ENCODE peak calls at places on chromosomes 12 and 14, in seven cellular contexts. O is HCT116, B is ovary, P is IMR-90, N is endothelial cell of umbilical vein, E is adrenal gland, A is body of pancreas. Z is an unnamed sample.

GRCh38 chr12:46524778-46525177 is 152.2 kb upstream of the SLC38A2 start:
- DNase-seq in O (no peak), B (peak; percentile 93), P (peak; percentile 92), N (peak; percentile 43), E (peak; percentile 49), A (peak; percentile 65), Z (peak; percentile 77)

GRCh38 chr12:85697003-85697402 is 139.2 kb downstream of the RASSF9 start:
- DNase-seq in O (no peak), B (no peak), P (no peak), N (no peak), E (peak; percentile 35), A (no peak), Z (no peak)

GRCh38 chr14:101950100-101950499 is 14.3 kb upstream of the DYNC1H1 start:
- DNase-seq in O (no peak), B (peak; percentile 22), P (no peak), N (no peak), E (no peak), A (no peak), Z (no peak)

GRCh38 chr12:120903818-120904773 is at the start of gene SPPL3:
- DNase-seq in O (peak; percentile 58), B (peak; percentile 95), P (peak; percentile 73), N (peak; percentile 86), E (peak; percentile 94), A (peak; percentile 93), Z (peak; percentile 97)

GRCh38 chr14:50067723-50068495 is 48.5 kb downstream of the VCPKMT start:
- DNase-seq in O (peak; percentile 21), B (no peak), P (peak; percentile 81), N (peak; percentile 38), E (no peak), A (peak; percentile 66), Z (peak; percentile 52)

GRCh38 chr14:35482994-35483515 is 50.9 kb upstream of the INSM2 start:
- DNase-seq in O (no peak), B (no peak), P (no peak), N (peak; percentile 68), E (no peak), A (no peak), Z (no peak)

GRCh38 chr14:51776102-51776894 is 84.1 kb upstream of the GNG2 start:
- DNase-seq in O (peak; percentile 44), B (peak; percentile 57), P (peak; percentile 68), N (peak; percentile 58), E (peak; percentile 64), A (peak; percentile 32), Z (peak; percentile 48)

GRCh38 chr12:104230304-104230703 is 14.7 kb downstream of the TXNRD1 start:
- DNase-seq in O (no peak), B (no peak), P (no peak), N (no peak), E (no peak), A (no peak), Z (no peak)

GRCh38 chr12:124929649-124930419 is 15.4 kb upstream of the UBC start:
- DNase-seq in O (no peak), B (no peak), P (no peak), N (no peak), E (no peak), A (no peak), Z (no peak)

GRCh38 chr12:47296828-47297227 is 217.1 kb upstream of the AMIGO2 start:
- DNase-seq in O (no peak), B (no peak), P (no peak), N (no peak), E (no peak), A (no peak), Z (no peak)

GRCh38 chr12:90058721-90059120 is 350.1 kb upstream of the ATP2B1 start:
- DNase-seq in O (no peak), B (no peak), P (peak; percentile 93), N (peak; percentile 90), E (peak; percentile 19), A (no peak), Z (no peak)

GRCh38 chr14:91835920-91836843 is 31.2 kb downstream of the TC2N start:
- DNase-seq in O (peak; percentile 56), B (peak; percentile 47), P (no peak), N (no peak), E (peak; percentile 66), A (peak; percentile 97), Z (peak; percentile 88)

GRCh38 chr12:105330938-105331804 is 680 bp downstream of the C12orf75 start:
- DNase-seq in O (no peak), B (peak; percentile 34), P (no peak), N (no peak), E (peak; percentile 10), A (peak; percentile 27), Z (peak; percentile 59)

DNA sequence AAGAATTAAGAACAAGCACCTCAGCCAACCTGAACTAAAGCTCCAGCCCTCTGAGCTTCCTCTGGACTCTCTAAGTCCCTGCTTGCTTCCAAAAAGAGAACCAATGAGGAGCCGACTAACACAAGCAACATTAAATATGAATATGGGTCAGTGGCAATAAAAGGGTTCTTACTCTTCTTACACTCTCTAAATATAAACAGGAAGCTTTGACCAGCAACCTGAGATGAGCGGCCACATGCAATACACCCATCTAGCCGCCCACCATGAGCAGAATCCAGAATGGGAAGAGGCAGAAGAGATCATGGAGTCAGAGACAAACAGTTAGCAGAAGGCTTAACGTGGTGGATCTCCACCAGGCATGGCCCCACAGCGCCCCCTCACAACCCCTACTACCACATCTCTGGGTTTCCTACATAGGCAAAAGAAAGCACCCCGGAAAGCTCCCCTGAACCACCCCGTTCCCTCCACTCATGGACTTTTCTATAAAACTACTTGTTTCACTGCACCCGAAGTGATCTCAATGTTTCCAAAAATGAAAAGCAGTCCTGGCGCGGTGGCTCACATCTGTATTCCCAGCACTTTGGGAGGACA is 59.4 kb downstream of the TTC7B start:
- DNase-seq in O (no peak), B (no peak), P (no peak), N (no peak), E (no peak), A (no peak), Z (no peak)
- TF ChIP-seq CTCF in O (no peak), B (no peak), P (no peak), N (no peak), E (no peak), A (no peak), Z (no peak)

GRCh38 chr12:40946612-40947194 is 241.4 kb upstream of the PDZRN4 start:
- DNase-seq in O (peak; percentile 22), B (no peak), P (peak; percentile 42), N (peak; percentile 55), E (no peak), A (no peak), Z (no peak)

GRCh38 chr12:40947812-40948211 is 240.3 kb upstream of the PDZRN4 start:
- DNase-seq in O (no peak), B (no peak), P (no peak), N (no peak), E (no peak), A (no peak), Z (no peak)

GRCh38 chr12:40942326-40942725 is 245.8 kb upstream of the PDZRN4 start:
- DNase-seq in O (no peak), B (no peak), P (peak; percentile 19), N (no peak), E (no peak), A (no peak), Z (no peak)

GRCh38 chr12:40945772-40946171 is 242.3 kb upstream of the PDZRN4 start:
- DNase-seq in O (no peak), B (no peak), P (no peak), N (no peak), E (no peak), A (no peak), Z (no peak)
- TF ChIP-seq POLR2A in O (no peak), B (no peak), P (no peak), N (no peak), E (no peak), A (no peak), Z (no peak)

GRCh38 chr14:72808564-72808963 is 85.3 kb downstream of the DPF3 start:
- DNase-seq in O (no peak), B (no peak), P (no peak), N (no peak), E (no peak), A (no peak), Z (no peak)
- H3K27ac ChIP-seq in O (no peak overlapping the region), B (peak overlapping the region; percentile 1), P (no peak overlapping the region), N (no peak overlapping the region), E (no peak overlapping the region), A (no peak overlapping the region), Z (no peak overlapping the region)

DNA sequence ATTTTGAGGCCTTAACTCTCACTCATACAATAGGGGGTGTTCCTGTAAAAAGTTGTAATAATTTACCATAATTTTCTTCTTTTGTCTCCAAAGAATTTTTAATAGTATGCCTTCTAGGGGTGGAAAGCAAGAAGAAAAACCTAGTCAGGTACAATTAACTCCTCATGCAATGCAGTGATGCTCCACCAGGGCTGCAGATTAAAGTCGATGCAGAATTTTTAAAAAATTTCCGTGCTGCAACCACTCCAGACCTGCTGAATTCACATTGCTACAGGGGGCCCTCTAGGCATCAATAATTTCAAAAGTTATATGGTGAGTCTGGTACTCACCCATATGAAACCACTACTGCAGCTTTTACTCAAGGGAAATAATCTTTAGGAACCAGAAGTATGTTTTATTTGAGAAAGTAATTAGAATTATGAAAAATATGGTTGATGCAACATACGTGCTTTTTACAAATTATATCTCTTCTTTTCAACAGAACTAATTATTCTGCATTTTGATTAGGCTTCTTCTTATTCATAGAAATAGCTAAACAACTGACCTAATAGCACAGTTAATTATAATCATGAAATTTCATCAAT is 353.2 kb downstream of the BCAT1 start:
- DNase-seq in O (no peak), B (no peak), P (peak; percentile 23), N (no peak), E (no peak), A (no peak), Z (no peak)
- TF ChIP-seq CTCF in O (no peak), B (no peak), P (peak; percentile 29), N (peak; percentile 29), E (no peak), A (no peak), Z (no peak)

GRCh38 chr12:11553871-11554533 is 95.5 kb upstream of the ETV6 start:
- DNase-seq in O (peak; percentile 56), B (no peak), P (peak; percentile 59), N (peak; percentile 61), E (peak; percentile 68), A (peak; percentile 64), Z (peak; percentile 71)
- TF ChIP-seq POLR2A in O (no peak), B (no peak), P (no peak), N (no peak), E (no peak), A (no peak), Z (no peak)

GRCh38 chr14:95353007-95353406 is 33.3 kb upstream of the CLMN start:
- DNase-seq in O (no peak), B (no peak), P (no peak), N (no peak), E (no peak), A (no peak), Z (no peak)
- H3K27ac ChIP-seq in O (no peak overlapping the region), B (no peak overlapping the region), P (no peak overlapping the region), N (no peak overlapping the region), E (no peak overlapping the region), A (no peak overlapping the region), Z (no peak overlapping the region)

DNA sequence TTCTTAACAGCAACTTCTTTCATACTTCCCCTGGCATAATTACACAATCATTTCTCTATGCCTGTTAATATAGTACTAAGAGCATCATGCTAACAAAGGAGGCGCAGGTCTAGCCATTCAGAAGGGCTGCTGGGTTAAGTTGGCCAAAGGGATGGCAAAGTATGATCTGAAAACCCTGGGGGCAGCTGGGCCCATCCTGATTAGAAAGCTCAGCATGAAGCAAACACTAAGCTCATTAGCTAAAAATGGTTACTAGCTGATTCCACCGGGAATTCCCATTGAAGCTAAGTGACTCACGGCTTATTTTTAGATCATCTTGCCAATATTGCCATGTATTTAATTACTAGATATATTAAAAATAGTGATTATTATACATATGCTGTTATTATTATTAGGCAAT is 26.0 kb upstream of the ANP32D start:
- DNase-seq in O (no peak), B (no peak), P (no peak), N (peak; percentile 49), E (no peak), A (no peak), Z (no peak)
- TF ChIP-seq CTCF in O (no peak), B (no peak), P (no peak), N (no peak), E (no peak), A (no peak), Z (no peak)

Z was measured in Peyer's patch.